ENCODE peak calls at places on chromosomes 3 and 15, in eight cellular contexts. X is fibroblast of lung, D is tibial artery, C is heart right ventricle, H is right cardiac atrium, G is tibial nerve, R is ovary, F is colonic mucosa. Q is an unnamed sample. For H3K4me1, the result is how much of the 10 kb centered on the place peaks cover.

GRCh38 chr15:80977627-80978036 is 12.0 kb downstream of the MESD start:
- DNase-seq in G (peak), X (peak), C (peak), R (no peak), F (peak), H (peak), D (peak), Q (peak)

GRCh38 chr3:140186421-140186920 is 251.5 kb downstream of the CLSTN2 start:
- DNase-seq in D (no peak), R (no peak), H (no peak), C (no peak), F (peak), X (peak), G (peak), Q (peak)

GRCh38 chr15:52021128-52021671 is 2.2 kb downstream of the MAPK6 start:
- DNase-seq in H (peak), D (peak), C (no peak), G (peak), X (peak), R (no peak), F (peak), Q (peak)

GRCh38 chr3:24160424-24160823 is 215.3 kb downstream of the NR1D2 start:
- DNase-seq in H (no peak), X (peak), F (no peak), G (no peak), C (no peak), R (no peak), D (no peak), Q (no peak)

GRCh38 chr3:168024537-168024941 is 71.2 kb downstream of the GOLIM4 start:
- DNase-seq in R (no peak), G (no peak), X (peak), D (no peak), H (no peak), C (no peak), F (no peak), Q (no peak)

GRCh38 chr3:149042766-149043386 is 43.5 kb downstream of the HLTF start:
- DNase-seq in R (no peak), G (no peak), D (no peak), X (peak), C (no peak), H (no peak), F (no peak), Q (no peak)

GRCh38 chr15:66730168-66731014 is 28.4 kb downstream of the SMAD6 start:
- DNase-seq in R (no peak), H (no peak), G (no peak), D (no peak), F (no peak), C (no peak), X (no peak), Q (no peak)

GRCh38 chr15:86756688-86757087 is 677.0 kb downstream of the AGBL1 start:
- DNase-seq in G (no peak), F (no peak), R (no peak), C (no peak), H (no peak), D (no peak), X (no peak), Q (no peak)

GRCh38 chr3:125168711-125169410 is 43.7 kb downstream of the SLC12A8 start:
- DNase-seq in G (no peak), C (no peak), F (no peak), X (peak), H (no peak), R (no peak), D (no peak), Q (peak)

GRCh38 chr15:99155961-99156443 is 51.1 kb downstream of the SYNM start:
- DNase-seq in H (no peak), X (peak), R (no peak), G (no peak), C (no peak), F (no peak), D (no peak), Q (peak)

GRCh38 chr15:95929232-95929846 is 401.2 kb upstream of the NR2F2 start:
- DNase-seq in C (no peak), F (no peak), X (peak), R (no peak), H (no peak), D (no peak), G (no peak), Q (no peak)

GRCh38 chr3:2958553-2958952 is 151.6 kb downstream of the IL5RA start:
- DNase-seq in G (no peak), R (no peak), H (no peak), C (no peak), D (no peak), X (no peak), F (no peak), Q (no peak)

GRCh38 chr3:2247249-2247648 is 148.6 kb downstream of the CNTN4 start:
- DNase-seq in H (no peak), R (no peak), X (no peak), F (no peak), C (no peak), G (no peak), D (no peak), Q (no peak)

GRCh38 chr3:126969586-126969985 is 13.3 kb upstream of the PLXNA1 start:
- DNase-seq in F (no peak), D (no peak), C (no peak), X (peak), H (no peak), G (no peak), R (no peak), Q (no peak)

GRCh38 chr3:100554373-100554676 is 55.1 kb upstream of the ADGRG7 start:
- DNase-seq in H (no peak), C (no peak), R (no peak), G (no peak), D (no peak), X (no peak), F (no peak), Q (no peak)

GRCh38 chr15:91535856-91536500 is 317.5 kb upstream of the SLCO3A1 start:
- DNase-seq in F (no peak), C (no peak), X (no peak), R (no peak), G (no peak), H (no peak), D (no peak), Q (no peak)

GRCh38 chr3:43870844-43871626 is 180.3 kb downstream of the ABHD5 start:
- DNase-seq in R (no peak), C (no peak), D (no peak), X (no peak), F (no peak), G (no peak), H (no peak), Q (no peak)

GRCh38 chr3:125059488-125060245 is 3.9 kb upstream of the HEG1 start:
- DNase-seq in X (no peak), H (no peak), C (no peak), F (no peak), R (no peak), D (no peak), G (no peak), Q (no peak)

GRCh38 chr3:150543531-150543930 is 2.8 kb downstream of the SERP1 start:
- DNase-seq in X (no peak), G (no peak), R (no peak), D (no peak), F (no peak), H (no peak), C (no peak), Q (no peak)

GRCh38 chr15:43237842-43238470 is 17.1 kb upstream of the EPB42 start:
- DNase-seq in R (no peak), C (no peak), H (no peak), F (no peak), X (no peak), G (no peak), D (no peak), Q (no peak)

GRCh38 chr15:99613887-99614642 is 48.3 kb downstream of the MEF2A start:
- DNase-seq in D (no peak), R (no peak), C (no peak), G (no peak), X (peak), F (peak), H (no peak), Q (no peak)

GRCh38 chr15:36271048-36271447 is 308.4 kb upstream of the CDIN1 start:
- DNase-seq in F (no peak), D (no peak), G (no peak), C (no peak), R (no peak), X (no peak), H (no peak), Q (no peak)

GRCh38 chr3:49351521-49352011 is 6.6 kb downstream of the GPX1 start:
- DNase-seq in R (no peak), D (no peak), C (no peak), F (no peak), X (peak), H (no peak), G (no peak), Q (no peak)

GRCh38 chr3:140768921-140769320 is 91.1 kb downstream of the TRIM42 start:
- DNase-seq in H (no peak), G (no peak), C (no peak), R (no peak), F (no peak), X (no peak), D (no peak), Q (no peak)

GRCh38 chr3:54427951-54428871 is 305.9 kb downstream of the CACNA2D3 start:
- DNase-seq in F (peak), H (peak), C (no peak), R (peak), G (peak), D (peak), X (peak), Q (peak)

GRCh38 chr3:19866751-19867347 is 67.2 kb downstream of the EFHB start:
- DNase-seq in D (peak), R (peak), X (peak), H (no peak), G (peak), F (peak), C (no peak), Q (peak)

GRCh38 chr15:94324117-94324826 is 92.9 kb downstream of the MCTP2 start:
- DNase-seq in H (peak), D (no peak), F (peak), X (peak), R (peak), G (peak), C (no peak), Q (peak)

GRCh38 chr15:31977812-31978662 is 52.3 kb upstream of the CHRNA7 start:
- DNase-seq in H (peak), X (peak), F (peak), R (peak), D (no peak), G (peak), C (peak), Q (peak)

GRCh38 chr3:25380222-25380739 is 47.8 kb upstream of the RARB start:
- DNase-seq in H (no peak), R (no peak), C (no peak), D (no peak), X (peak), G (no peak), F (no peak), Q (no peak)

GRCh38 chr3:74351213-74351612 is 263.2 kb downstream of the CNTN3 start:
- DNase-seq in X (no peak), C (no peak), F (no peak), D (no peak), R (no peak), H (no peak), G (no peak), Q (no peak)

GRCh38 chr15:45333550-45333949 is 44.8 kb downstream of the GATM start:
- DNase-seq in H (peak), X (peak), C (peak), D (peak), R (peak), G (peak), F (peak), Q (no peak)

GRCh38 chr3:62559831-62560445 is 186.6 kb upstream of the FEZF2 start:
- DNase-seq in F (no peak), R (no peak), G (no peak), C (no peak), H (no peak), X (peak), D (no peak), Q (no peak)

DNA sequence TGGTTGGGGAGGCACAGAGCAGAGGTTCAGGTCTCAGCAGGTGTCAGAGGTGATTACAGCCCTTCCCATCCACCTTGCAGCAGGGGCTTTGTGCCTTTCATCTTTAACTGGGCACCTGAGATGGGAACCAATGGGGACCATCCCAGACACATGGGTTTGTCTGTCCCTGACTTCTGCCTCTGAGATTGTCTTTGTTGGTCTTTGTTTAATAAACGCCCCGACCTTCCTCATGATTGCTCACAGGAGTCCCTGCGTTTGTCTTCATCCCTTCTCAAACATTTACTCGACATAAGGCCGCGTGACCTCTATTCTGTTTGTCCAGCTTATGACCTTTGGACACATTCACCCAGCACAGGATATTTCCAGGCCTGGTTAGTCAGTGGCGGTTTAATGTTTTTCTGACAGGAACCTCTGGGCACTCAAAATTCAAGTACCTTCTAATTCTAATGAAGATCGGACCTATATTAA is 5.9 kb downstream of the ZSCAN2 start:
- DNase-seq in F (peak), G (no peak), H (no peak), X (no peak), C (no peak), D (no peak), R (no peak), Q (no peak)
- H3K4me1 ChIP-seq in F (under half), G (under half), H (under half), X (under half), C (under half), D (under half), R (under half), Q (under half)

GRCh38 chr15:74308643-74308945 is 58.9 kb downstream of the CYP11A1 start:
- DNase-seq in G (no peak), C (no peak), X (no peak), R (no peak), H (no peak), D (no peak), F (no peak), Q (no peak)

GRCh38 chr15:74305687-74306086 is 61.8 kb downstream of the CYP11A1 start:
- DNase-seq in H (no peak), F (no peak), C (no peak), G (no peak), D (no peak), R (no peak), X (no peak), Q (no peak)

GRCh38 chr15:74306801-74307217 is 60.6 kb downstream of the CYP11A1 start:
- DNase-seq in G (no peak), C (no peak), D (no peak), R (no peak), F (no peak), H (no peak), X (no peak), Q (no peak)

GRCh38 chr15:74304459-74304858 is 63.0 kb downstream of the CYP11A1 start:
- DNase-seq in C (no peak), R (no peak), F (no peak), G (no peak), X (no peak), H (no peak), D (no peak), Q (no peak)

GRCh38 chr15:74307827-74308642 is 59.4 kb downstream of the CYP11A1 start:
- DNase-seq in G (peak), F (peak), H (peak), R (peak), D (peak), X (peak), C (peak), Q (peak)
- H3K4me1 ChIP-seq in G (under half), F (under half), H (under half), R (under half), D (under half), X (under half), C (under half), Q (under half)

DNA sequence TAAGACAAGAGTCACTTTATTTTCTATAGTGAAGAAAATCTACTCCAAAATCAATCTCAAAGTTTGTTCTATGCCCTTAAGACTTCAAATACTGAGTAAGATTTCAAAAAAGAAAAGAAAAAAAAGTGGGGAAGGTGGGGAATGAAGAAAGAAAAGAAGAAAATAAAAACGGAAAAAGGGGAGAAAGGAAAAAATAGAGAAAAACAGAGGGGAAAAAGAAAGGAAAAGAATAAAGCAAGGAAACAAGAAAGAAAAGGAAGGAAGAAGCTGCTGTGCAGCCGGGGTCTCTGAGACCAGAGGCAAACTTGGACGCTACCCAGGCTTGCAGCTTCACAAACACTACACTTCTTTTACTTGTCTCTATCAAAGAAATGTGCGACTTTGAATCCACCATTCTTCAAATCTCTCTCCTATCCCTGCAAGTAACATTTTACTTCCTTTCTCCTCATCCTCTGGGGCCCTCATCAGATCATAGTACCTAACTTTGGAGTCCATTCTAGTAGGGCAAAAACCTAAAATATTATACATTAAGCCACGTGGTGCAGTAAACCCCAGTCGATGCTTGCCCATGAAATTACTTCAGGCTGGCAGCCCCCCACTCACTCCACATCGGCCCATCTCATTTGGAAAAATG is 279.8 kb downstream of the FOXP1 start:
- DNase-seq in X (peak), F (no peak), D (no peak), R (peak), H (no peak), C (no peak), G (no peak), Q (peak)
- H3K4me1 ChIP-seq in X (under half), F (under half), D (under half), R (under half), H (under half), C (under half), G (under half), Q (under half)

DNA sequence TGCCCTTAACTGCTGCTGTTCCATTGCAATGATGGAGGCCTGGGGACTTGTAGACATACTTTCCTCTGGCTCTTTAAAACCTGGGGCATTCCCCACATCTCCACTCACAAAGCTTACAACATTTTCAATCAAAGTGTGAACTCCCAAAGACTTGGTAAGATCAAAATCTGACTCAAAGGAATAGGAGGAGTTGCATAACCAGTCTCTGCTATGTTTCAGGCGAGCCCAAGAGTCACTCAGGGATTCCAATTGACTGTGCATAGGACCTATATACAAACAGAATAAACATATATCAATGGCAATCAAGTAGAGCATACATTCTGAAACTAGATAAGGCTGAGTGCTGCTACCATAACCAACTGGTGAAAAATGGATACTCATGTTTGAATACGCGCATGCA is 101.5 kb downstream of the FBXL22 start:
- DNase-seq in C (no peak), X (no peak), R (no peak), G (no peak), D (no peak), F (no peak), H (no peak), Q (no peak)
- H3K4me1 ChIP-seq in C (under half), X (under half), R (under half), G (under half), D (under half), F (under half), H (under half), Q (under half)

GRCh38 chr15:64773606-64774555 is 1.5 kb downstream of the RBPMS2 start:
- DNase-seq in X (no peak), C (no peak), D (no peak), G (no peak), F (no peak), H (no peak), R (peak), Q (no peak)

GRCh38 chr15:64772964-64773363 is 2.4 kb downstream of the RBPMS2 start:
- DNase-seq in X (no peak), C (no peak), F (no peak), G (no peak), H (no peak), R (no peak), D (no peak), Q (no peak)

GRCh38 chr15:64775551-64776401 is at the start of gene RBPMS2:
- DNase-seq in F (no peak), D (peak), C (peak), R (peak), H (peak), G (peak), X (no peak), Q (peak)

GRCh38 chr15:64776402-64776786 is 1.0 kb upstream of the RBPMS2 start:
- DNase-seq in C (peak), D (no peak), R (peak), H (peak), G (no peak), F (no peak), X (no peak), Q (no peak)

DNA sequence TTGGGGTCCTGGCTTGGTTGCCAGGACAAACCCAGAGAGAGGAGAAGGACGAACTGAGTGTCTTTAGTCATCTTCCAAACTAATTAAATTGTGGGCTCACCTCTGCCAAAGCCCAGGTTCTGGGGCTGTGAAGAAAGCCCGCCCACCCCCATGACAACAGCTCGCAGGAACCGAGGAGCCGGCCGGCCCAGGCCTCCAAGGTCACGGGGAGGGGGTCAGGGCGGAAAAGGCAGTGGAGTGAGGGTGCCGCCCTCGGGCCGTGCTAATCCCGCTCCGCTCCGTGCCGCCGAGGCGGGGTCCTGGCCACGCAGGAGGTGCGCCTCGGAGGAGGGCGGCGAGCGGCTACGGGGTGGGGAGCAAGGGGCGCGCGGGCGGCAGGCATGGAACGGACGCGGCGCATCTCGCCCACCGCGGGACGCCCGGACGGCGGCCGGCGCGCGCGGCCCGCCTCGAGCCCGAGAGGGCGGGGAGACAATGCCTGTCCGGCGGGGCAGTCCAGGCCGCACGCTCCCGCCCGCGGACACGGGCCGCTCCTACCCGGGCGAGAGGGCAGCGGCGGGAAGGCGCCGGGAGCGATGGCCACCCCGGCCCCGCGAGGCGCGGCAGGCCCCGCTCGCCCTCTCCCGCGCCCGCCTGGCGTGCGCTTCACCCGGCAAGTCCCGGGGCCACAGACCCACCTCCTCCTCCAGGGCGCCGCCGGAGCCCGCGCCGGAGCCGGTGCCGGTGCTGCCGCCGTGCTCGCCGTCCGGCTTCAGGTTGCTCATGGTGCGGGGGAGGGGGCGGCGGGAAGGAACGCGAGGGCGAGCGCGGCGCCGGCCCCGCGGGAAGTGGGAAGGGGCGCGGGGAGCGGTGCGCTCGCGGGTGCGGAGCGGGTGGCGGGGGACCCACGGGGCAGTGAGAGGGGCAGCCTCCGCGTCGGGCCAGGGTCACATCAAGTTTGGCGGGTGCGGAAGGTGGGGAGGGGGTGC is 549 bp downstream of the RBPMS2 start:
- DNase-seq in R (peak), X (no peak), F (no peak), H (peak), G (no peak), C (peak), D (no peak), Q (no peak)
- H3K4me1 ChIP-seq in R (under half), X (under half), F (under half), H (under half), G (under half), C (under half), D (under half), Q (under half)

Q was measured in testis.